ENCODE peak calls at places on chromosomes 6 and 20, in nine cellular contexts. Q is HFFc6; I is body of pancreas; T is activated CD4-positive, CD25-positive, alpha-beta regulatory T cell treated with anti-CD3 and anti-CD28 coated beads, Interleukin-2, amount 50 U/mL, for 72 hours; C is effector memory CD8-positive, alpha-beta T cell; V is CD8-positive, alpha-beta memory T cell; W is NCI-H446; B is HTR-8/SVneo; G is endothelial cell. F is an unnamed sample.
A peak's percentile ranks its signal among the peaks of the same experiment; 100 is the strongest.

GRCh38 chr6:93751969-93752368 is 332.6 kb upstream of the EPHA7 start:
- DNase-seq in Q (no peak), I (no peak), T (no peak), C (no peak), V (no peak), W (no peak), B (no peak), G (no peak), F (no peak)

GRCh38 chr20:44114755-44115044 is 72.3 kb downstream of the JPH2 start:
- DNase-seq in Q (no peak), I (no peak), T (no peak), C (no peak), V (no peak), W (no peak), B (no peak), G (no peak), F (no peak)

GRCh38 chr6:3368701-3369100 is 88.1 kb downstream of the SLC22A23 start:
- DNase-seq in Q (no peak), I (no peak), T (no peak), C (no peak), V (no peak), W (no peak), B (no peak), G (no peak), F (no peak)

GRCh38 chr20:62784497-62784896 is 11.8 kb upstream of the MRGBP start:
- DNase-seq in Q (no peak), I (no peak), T (no peak), C (no peak), V (no peak), W (no peak), B (no peak), G (no peak), F (no peak)

GRCh38 chr20:5181955-5182354 is 55.1 kb downstream of the CDS2 start:
- DNase-seq in Q (peak; percentile 72), I (no peak), T (no peak), C (no peak), V (no peak), W (no peak), B (no peak), G (no peak), F (no peak)

GRCh38 chr6:347232-347631 is 44.3 kb upstream of the IRF4 start:
- DNase-seq in Q (no peak), I (no peak), T (no peak), C (no peak), V (no peak), W (no peak), B (no peak), G (no peak), F (no peak)

GRCh38 chr6:89298680-89299450 is 16.2 kb downstream of the GABRR2 start:
- DNase-seq in Q (no peak), I (no peak), T (no peak), C (peak; percentile 38), V (peak; percentile 41), W (no peak), B (peak; percentile 76), G (no peak), F (peak; percentile 51)

GRCh38 chr6:2773450-2773849 is 8.3 kb downstream of the WRNIP1 start:
- DNase-seq in Q (peak; percentile 26), I (no peak), T (no peak), C (no peak), V (no peak), W (no peak), B (no peak), G (no peak), F (no peak)

GRCh38 chr6:11650711-11651110 is 113.2 kb downstream of the TMEM170B start:
- DNase-seq in Q (no peak), I (no peak), T (no peak), C (no peak), V (no peak), W (no peak), B (no peak), G (no peak), F (no peak)

GRCh38 chr6:152399409-152399808 is 237.8 kb downstream of the SYNE1 start:
- DNase-seq in Q (no peak), I (no peak), T (no peak), C (no peak), V (no peak), W (no peak), B (no peak), G (no peak), F (no peak)

GRCh38 chr6:158021814-158022748 is 40.4 kb downstream of the SYNJ2 start:
- DNase-seq in Q (no peak), I (no peak), T (no peak), C (no peak), V (no peak), W (no peak), B (no peak), G (no peak), F (no peak)

GRCh38 chr6:144033816-144034540 is 25.9 kb upstream of the PLAGL1 start:
- DNase-seq in Q (peak; percentile 80), I (no peak), T (no peak), C (no peak), V (no peak), W (no peak), B (peak; percentile 23), G (no peak), F (no peak)

GRCh38 chr20:49691818-49692568 is 21.7 kb downstream of the B4GALT5 start:
- DNase-seq in Q (no peak), I (no peak), T (no peak), C (no peak), V (no peak), W (no peak), B (no peak), G (no peak), F (no peak)

GRCh38 chr6:88378639-88379038 is 212.5 kb upstream of the CNR1 start:
- DNase-seq in Q (no peak), I (no peak), T (no peak), C (no peak), V (no peak), W (no peak), B (no peak), G (no peak), F (no peak)

GRCh38 chr6:41370488-41371111 is 35.2 kb downstream of the NCR2 start:
- DNase-seq in Q (peak; percentile 12), I (no peak), T (no peak), C (no peak), V (no peak), W (no peak), B (peak; percentile 60), G (no peak), F (no peak)

GRCh38 chr6:22149501-22150490 is 147.0 kb downstream of the PRL start:
- DNase-seq in Q (no peak), I (no peak), T (no peak), C (no peak), V (no peak), W (no peak), B (no peak), G (no peak), F (no peak)

GRCh38 chr6:108080010-108080780 is 5.7 kb upstream of the OSTM1 start:
- DNase-seq in Q (peak; percentile 48), I (no peak), T (no peak), C (no peak), V (no peak), W (no peak), B (peak; percentile 29), G (no peak), F (no peak)

GRCh38 chr20:49559411-49560081 is 8.4 kb downstream of the PTGIS start:
- DNase-seq in Q (peak; percentile 42), I (no peak), T (no peak), C (no peak), V (no peak), W (no peak), B (no peak), G (no peak), F (no peak)

F was measured in T-cell.